ENCODE peak calls at places on chromosomes 3 and 15, in four cellular contexts. Q is Calu3, L is nephron progenitor cell, G is bronchial epithelial cell. D is an unnamed sample.

GRCh38 chr3:107068980-107069379 is 308.3 kb upstream of the CCDC54 start:
- DNase-seq in Q (no peak), L (no peak), G (peak), D (peak)

GRCh38 chr3:185728630-185729334 is 96.1 kb downstream of the IGF2BP2 start:
- DNase-seq in Q (no peak), L (no peak), G (no peak), D (no peak)

GRCh38 chr3:107846282-107846852 is 244.5 kb downstream of the CD47 start:
- DNase-seq in G (peak), L (peak), Q (peak), D (peak)

GRCh38 chr15:80055933-80056332 is 3.5 kb upstream of the ZFAND6 start:
- DNase-seq in G (no peak), L (no peak), Q (no peak), D (no peak)

GRCh38 chr3:132196113-132196512 is 121.1 kb upstream of the ACP3 start:
- DNase-seq in Q (no peak), L (no peak), G (peak), D (peak)

GRCh38 chr3:180036092-180036677 is 552 bp downstream of the PEX5L start:
- DNase-seq in G (no peak), Q (no peak), L (no peak), D (no peak)

GRCh38 chr15:67066041-67067021 is 929 bp downstream of the SMAD3 start:
- DNase-seq in G (no peak), Q (peak), L (peak), D (peak)

GRCh38 chr15:95227235-95227634 is 995.9 kb downstream of the MCTP2 start:
- DNase-seq in G (peak), L (no peak), Q (no peak), D (peak)

GRCh38 chr3:11591006-11591360 is 52.7 kb downstream of the VGLL4 start:
- DNase-seq in L (no peak), Q (no peak), G (no peak), D (no peak)

GRCh38 chr3:114741066-114741465 is 406.0 kb downstream of the ZBTB20 start:
- DNase-seq in L (no peak), G (peak), Q (no peak), D (peak)

GRCh38 chr3:122767690-122768372 is 25.8 kb downstream of the HSPBAP1 start:
- DNase-seq in L (no peak), Q (no peak), G (no peak), D (no peak)

GRCh38 chr3:151156618-151157216 is 46.3 kb downstream of the GPR171 start:
- DNase-seq in L (peak), G (peak), Q (peak), D (peak)

GRCh38 chr3:34387831-34388564 is 589.6 kb downstream of the PDCD6IP start:
- DNase-seq in G (no peak), L (peak), Q (no peak), D (no peak)

GRCh38 chr15:70171224-70171886 is 73.6 kb upstream of the TLE3 start:
- DNase-seq in G (no peak), L (no peak), Q (no peak), D (no peak)

GRCh38 chr15:50542051-50542450 is 4.4 kb downstream of the USP50 start:
- DNase-seq in Q (no peak), G (no peak), L (no peak), D (no peak)

GRCh38 chr3:14118400-14119165 is 6.1 kb downstream of the CHCHD4 start:
- DNase-seq in Q (no peak), L (no peak), G (peak), D (no peak)

GRCh38 chr3:74839591-74839990 is 225.1 kb upstream of the CNTN3 start:
- DNase-seq in Q (no peak), L (no peak), G (no peak), D (no peak)

GRCh38 chr3:14439501-14440167 is 37.2 kb downstream of the SLC6A6 start:
- DNase-seq in G (no peak), L (no peak), Q (peak), D (no peak)

GRCh38 chr3:8996216-8996615 is 32.9 kb upstream of the RAD18 start:
- DNase-seq in L (no peak), G (no peak), Q (no peak), D (no peak)

GRCh38 chr3:8996681-8997121 is 33.4 kb upstream of the RAD18 start:
- DNase-seq in L (peak), Q (no peak), G (no peak), D (no peak)

GRCh38 chr3:9000041-9000440 is 36.8 kb upstream of the RAD18 start:
- DNase-seq in Q (no peak), L (no peak), G (no peak), D (no peak)

GRCh38 chr3:8994226-8994625 is 31.0 kb upstream of the RAD18 start:
- DNase-seq in L (no peak), G (no peak), Q (no peak), D (no peak)

DNA sequence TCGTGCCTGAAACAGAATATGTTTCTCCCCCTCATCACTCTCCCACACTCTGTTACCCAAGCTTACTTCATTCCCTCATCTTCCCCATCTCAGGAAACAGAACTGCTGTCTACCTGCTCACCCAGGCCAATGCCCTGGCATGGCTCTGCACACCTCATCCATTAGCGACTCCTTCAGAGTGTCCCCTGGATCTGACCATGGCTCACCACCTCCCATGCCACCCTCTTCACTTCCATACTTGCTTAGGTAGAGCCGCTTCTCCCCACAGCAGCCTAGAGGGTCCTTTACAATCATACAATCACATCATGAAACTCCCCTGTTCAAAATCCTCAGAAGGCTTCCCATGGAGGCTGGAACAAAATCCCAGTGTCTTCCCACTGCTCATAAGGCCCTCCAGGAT is 33.9 kb upstream of the RAD18 start:
- DNase-seq in L (no peak), Q (no peak), G (no peak), D (no peak)
- TF ChIP-seq CTCF in L (no peak), Q (no peak), G (no peak), D (no peak)

DNA sequence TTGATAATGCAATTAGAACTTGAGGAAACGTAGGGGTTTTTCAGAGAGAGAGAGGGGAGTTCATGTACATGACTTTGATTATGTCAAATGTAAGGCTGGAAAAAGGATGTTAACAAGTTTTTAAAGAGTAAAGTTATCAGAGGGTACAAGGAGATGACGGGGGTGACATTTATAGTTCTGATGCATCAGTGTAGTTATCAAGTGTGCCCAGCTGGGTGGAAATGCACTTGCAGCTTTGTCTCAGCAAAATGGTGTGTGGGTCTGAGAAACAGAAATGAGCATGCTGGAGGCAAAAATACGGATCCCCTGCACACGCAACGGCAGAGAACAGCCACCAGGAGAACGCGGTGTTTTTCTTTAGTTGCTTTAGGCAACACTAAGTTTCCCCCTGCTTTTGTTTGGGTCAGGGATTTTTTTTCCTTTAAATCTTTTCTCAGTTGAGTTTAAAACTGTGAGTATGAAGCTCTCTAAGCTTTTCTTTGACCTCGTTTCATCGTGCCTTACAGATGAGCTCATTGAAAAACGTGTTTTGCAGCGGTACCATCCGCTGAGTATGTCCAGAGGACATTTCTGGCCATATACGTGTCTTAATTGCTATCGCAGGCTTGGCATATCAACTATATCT is 205.4 kb downstream of the PDZRN3 start:
- DNase-seq in L (no peak), Q (no peak), G (no peak), D (peak)
- TF ChIP-seq CTCF in L (peak), Q (no peak), G (no peak), D (peak)

GRCh38 chr3:129483870-129484269 is 43.8 kb downstream of the IFT122 start:
- DNase-seq in G (no peak), Q (no peak), L (no peak), D (no peak)
- TF ChIP-seq CTCF in G (no peak), Q (no peak), L (no peak), D (no peak)

DNA sequence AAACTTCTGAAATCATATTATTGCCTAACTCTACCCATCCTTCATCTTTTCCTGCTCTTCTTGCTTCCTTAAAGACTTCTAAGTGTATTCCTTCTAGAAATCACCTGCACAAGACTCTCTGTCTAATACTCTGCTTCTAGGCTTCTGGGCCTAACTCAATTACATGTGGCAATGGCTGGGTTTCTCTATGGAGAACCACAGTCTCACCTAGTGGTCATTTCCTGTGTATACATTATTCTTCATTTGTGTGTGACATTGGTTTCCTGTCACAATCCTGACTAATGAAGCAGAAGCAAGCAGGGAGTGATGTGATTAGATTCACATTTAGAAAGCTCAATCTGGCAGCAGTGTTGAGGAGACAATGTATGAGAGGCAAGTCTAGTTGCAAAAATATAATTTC is 16.9 kb upstream of the CLDN1 start:
- DNase-seq in L (no peak), Q (no peak), G (peak), D (peak)
- TF ChIP-seq CTCF in L (no peak), Q (peak), G (peak), D (peak)

DNA sequence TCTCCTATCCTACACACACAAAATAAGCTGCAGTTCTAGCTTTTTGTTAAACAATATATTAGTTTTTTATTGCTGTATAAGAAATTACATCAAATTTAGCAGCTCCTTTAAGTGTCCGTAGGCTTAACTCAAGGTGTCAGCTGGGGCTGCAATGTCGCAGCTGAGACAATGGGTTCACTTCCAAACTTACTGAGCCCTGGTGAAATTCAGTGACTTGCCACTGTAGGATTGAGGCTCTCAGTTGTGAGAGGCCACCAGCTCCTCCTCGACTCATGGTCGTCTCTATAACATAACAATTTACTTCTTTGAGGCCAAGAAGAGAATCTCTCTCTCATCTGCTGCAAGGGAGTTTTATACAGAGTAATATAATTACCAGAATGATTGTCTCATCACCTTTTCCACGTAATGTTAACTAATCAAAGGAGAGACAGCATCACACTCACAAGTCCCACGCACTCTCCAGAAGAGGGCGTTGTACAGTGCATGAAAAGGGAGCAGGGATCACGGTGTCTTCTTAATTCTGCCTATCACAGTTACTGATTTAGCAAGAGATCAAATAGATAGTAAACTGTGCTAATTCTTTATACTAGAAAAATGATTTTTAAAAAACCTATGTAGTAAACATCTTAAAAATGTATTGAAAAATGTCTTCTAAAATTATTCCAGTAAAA is 735.6 kb upstream of the GBE1 start:
- DNase-seq in L (no peak), G (peak), Q (peak), D (peak)
- TF ChIP-seq CTCF in L (peak), G (peak), Q (peak), D (peak)

D was measured in mammary epithelial cell.